ENCODE peak calls at places on chromosomes 13 and 19, in ten cellular contexts. H is dorsolateral prefrontal cortex; N is body of pancreas; P is thoracic aorta; D is astrocyte; S is lower lobe of right lung; A is CD8-positive, alpha-beta memory T cell; J is GM23338; G is cardiac muscle cell; T is kidney epithelial cell. E is an unnamed sample.
A peak's percentile ranks its signal among the peaks of the same experiment; 100 is the strongest.

GRCh38 chr19:10654610-10655456 is 687 bp downstream of the ILF3 start:
- DNase-seq in N (peak; percentile 50), T (no peak), A (peak; percentile 58), D (no peak), S (peak; percentile 67), G (peak; percentile 66), J (peak; percentile 95), H (peak; percentile 15), P (no peak), E (no peak)

GRCh38 chr19:56720281-56720680 is 48.7 kb upstream of the ZNF835 start:
- DNase-seq in D (no peak), H (peak; percentile 85), S (no peak), T (no peak), N (no peak), P (no peak), J (no peak), G (no peak), A (no peak), E (no peak)

GRCh38 chr19:45121827-45122345 is 28.9 kb downstream of the PPP1R37 start:
- DNase-seq in G (no peak), P (no peak), T (no peak), J (no peak), N (no peak), H (no peak), A (no peak), D (no peak), S (no peak), E (no peak)

GRCh38 chr13:44165895-44166496 is 207.6 kb upstream of the SERP2 start:
- DNase-seq in J (peak; percentile 57), S (no peak), N (no peak), T (no peak), G (no peak), D (no peak), P (no peak), A (no peak), H (no peak), E (no peak)

GRCh38 chr13:76929320-76929719 is 19.0 kb upstream of the ACOD1 start:
- DNase-seq in J (no peak), G (no peak), N (no peak), A (no peak), P (no peak), H (no peak), D (no peak), S (no peak), T (no peak), E (no peak)

GRCh38 chr19:15124572-15125231 is 17.5 kb downstream of the SYDE1 start:
- DNase-seq in J (peak; percentile 87), P (no peak), D (no peak), S (peak; percentile 60), H (no peak), T (no peak), N (peak; percentile 38), A (no peak), G (no peak), E (no peak)

GRCh38 chr19:1266818-1267440 is 2.2 kb upstream of the CIRBP start:
- DNase-seq in A (peak; percentile 61), S (peak; percentile 86), J (peak; percentile 73), D (no peak), H (peak; percentile 65), N (peak; percentile 81), G (peak; percentile 77), T (no peak), P (no peak), E (peak; percentile 84)

GRCh38 chr19:16824658-16825311 is 4.4 kb upstream of the SIN3B start:
- DNase-seq in N (no peak), A (no peak), J (no peak), D (peak; percentile 39), G (no peak), S (no peak), P (no peak), H (no peak), T (no peak), E (peak; percentile 59)

GRCh38 chr13:30376426-30377311 is 45.6 kb upstream of the UBE2L5 start:
- DNase-seq in P (no peak), A (peak; percentile 50), D (no peak), N (no peak), S (no peak), H (no peak), T (no peak), G (peak; percentile 92), J (peak; percentile 47), E (no peak)
- H3K4me3 ChIP-seq in P (no peak overlapping the region), A (peak overlapping the region; percentile 45), D (no peak overlapping the region), N (no peak overlapping the region), S (no peak overlapping the region), H (no peak overlapping the region), T (no peak overlapping the region), G (no peak overlapping the region), J (no peak overlapping the region), E (no peak overlapping the region)

GRCh38 chr13:45626731-45627374 is 11.3 kb upstream of the ERICH6B start:
- DNase-seq in D (peak; percentile 12), P (no peak), A (no peak), T (no peak), S (no peak), H (no peak), J (no peak), N (no peak), G (no peak), E (no peak)
- H3K4me3 ChIP-seq in D (no peak overlapping the region), P (no peak overlapping the region), A (no peak overlapping the region), T (no peak overlapping the region), S (no peak overlapping the region), H (no peak overlapping the region), J (no peak overlapping the region), N (no peak overlapping the region), G (no peak overlapping the region), E (no peak overlapping the region)

DNA sequence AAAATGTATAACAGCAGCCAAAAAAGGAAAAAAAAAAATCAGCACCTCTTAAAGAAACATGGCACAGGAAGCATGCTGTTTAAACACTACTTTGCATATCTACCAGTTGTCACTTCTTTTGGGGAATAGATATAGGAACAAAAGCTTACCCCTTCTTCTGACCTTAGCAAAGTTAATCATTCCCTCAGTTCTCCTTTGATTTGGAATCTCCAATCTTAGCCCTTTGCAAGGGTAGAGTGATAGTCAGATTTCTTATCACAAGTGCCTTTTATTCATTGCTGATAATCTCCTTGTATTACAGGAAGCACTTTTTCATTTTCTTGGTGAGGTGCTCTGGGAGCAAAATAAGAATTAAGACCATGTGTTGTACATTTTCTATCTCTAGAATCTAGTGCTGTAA is 1327.6 kb downstream of the OLFM4 start:
- DNase-seq in S (no peak), N (no peak), G (no peak), H (no peak), P (no peak), D (no peak), T (no peak), A (no peak), J (peak; percentile 7), E (no peak)
- H3K4me3 ChIP-seq in S (no peak overlapping the region), N (no peak overlapping the region), G (no peak overlapping the region), H (no peak overlapping the region), P (no peak overlapping the region), D (no peak overlapping the region), T (no peak overlapping the region), A (no peak overlapping the region), J (peak overlapping the region; percentile 16), E (no peak overlapping the region)

DNA sequence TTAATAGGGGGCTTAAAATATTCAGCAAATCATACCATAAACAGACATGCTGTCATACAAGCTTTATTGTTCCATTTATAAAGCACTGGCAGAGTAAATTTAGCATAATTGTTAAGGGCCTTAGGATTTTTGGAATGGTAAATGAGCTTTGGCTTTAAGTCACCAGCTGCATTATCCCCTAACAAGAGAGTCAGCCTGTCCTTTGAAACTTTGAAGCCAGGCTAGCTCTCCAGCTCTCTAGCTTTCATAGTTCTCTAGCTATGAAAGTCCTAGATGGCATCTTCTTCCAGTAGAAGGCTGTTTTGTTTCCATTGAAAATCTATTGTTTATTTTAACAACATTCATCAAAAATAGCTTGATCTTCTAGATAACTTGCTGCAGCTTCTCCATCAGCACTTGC is 420.8 kb upstream of the GPC6 start:
- DNase-seq in D (no peak), G (no peak), N (no peak), P (no peak), J (no peak), A (no peak), T (no peak), S (no peak), H (no peak), E (no peak)
- H3K4me3 ChIP-seq in D (no peak overlapping the region), G (no peak overlapping the region), N (no peak overlapping the region), P (peak overlapping the region; percentile 66), J (no peak overlapping the region), A (peak overlapping the region; percentile 53), T (no peak overlapping the region), S (peak overlapping the region; percentile 45), H (peak overlapping the region; percentile 29), E (peak overlapping the region; percentile 19)

GRCh38 chr13:90613076-90613795 is 734.3 kb upstream of the MIR17HG start:
- DNase-seq in S (no peak), P (no peak), H (no peak), A (no peak), N (no peak), G (no peak), T (no peak), D (no peak), J (no peak), E (no peak)
- H3K4me3 ChIP-seq in S (no peak overlapping the region), P (no peak overlapping the region), H (no peak overlapping the region), A (no peak overlapping the region), N (no peak overlapping the region), G (no peak overlapping the region), T (no peak overlapping the region), D (no peak overlapping the region), J (no peak overlapping the region), E (no peak overlapping the region)

GRCh38 chr19:43463381-43464088 is 1.9 kb downstream of the LYPD3 start:
- DNase-seq in D (peak; percentile 62), N (peak; percentile 98), J (peak; percentile 99), S (peak; percentile 99), T (peak; percentile 39), A (peak; percentile 100), G (peak; percentile 96), P (peak; percentile 98), H (peak; percentile 87), E (peak; percentile 95)
- H3K4me3 ChIP-seq in D (peak overlapping the region; percentile 62), N (peak overlapping the region; percentile 32), J (peak overlapping the region; percentile 89), S (peak overlapping the region; percentile 74), T (peak overlapping the region; percentile 59), A (peak overlapping the region; percentile 94), G (peak overlapping the region; percentile 56), P (peak overlapping the region; percentile 87), H (peak overlapping the region; percentile 67), E (peak overlapping the region; percentile 83)

DNA sequence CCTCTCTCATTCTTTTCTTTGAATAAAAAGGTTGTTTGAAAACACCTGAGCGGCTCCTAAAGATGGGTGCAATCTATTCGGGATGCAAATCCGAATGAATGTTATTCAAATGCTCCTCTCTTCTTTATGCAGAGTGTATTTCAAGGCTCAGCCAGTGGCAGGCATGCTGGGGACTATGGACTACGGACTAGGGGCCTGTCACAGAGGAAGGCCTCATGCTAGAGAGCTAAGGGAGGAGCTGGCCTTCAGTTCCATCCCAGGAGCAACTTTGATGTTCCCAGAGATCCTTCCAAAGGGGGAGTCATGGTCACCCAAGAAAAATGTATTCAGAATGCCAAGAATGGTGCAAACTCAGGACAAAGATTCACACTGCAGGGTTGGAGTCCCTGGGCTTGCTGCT is 9.3 kb downstream of the ALOX5AP start:
- DNase-seq in T (no peak), N (no peak), J (no peak), S (no peak), H (no peak), D (no peak), G (no peak), P (no peak), A (no peak), E (no peak)
- H3K4me3 ChIP-seq in T (no peak overlapping the region), N (no peak overlapping the region), J (no peak overlapping the region), S (no peak overlapping the region), H (no peak overlapping the region), D (no peak overlapping the region), G (no peak overlapping the region), P (no peak overlapping the region), A (no peak overlapping the region), E (no peak overlapping the region)